ENCODE peak calls at places on chromosomes 13 and 19, in seven cellular contexts. One of them, this sample, is unnamed.
A peak's percentile ranks its signal among the peaks of the same experiment; 100 is the strongest.

GRCh38 chr13:47976325-47976724 is 24.7 kb downstream of the SUCLA2 start:
- DNase-seq in HuH-7: no peak
- DNase-seq in ovary: no peak
- DNase-seq in retinal pigment epithelial cell: no peak
- DNase-seq in nucleus accumbens: no peak
- DNase-seq in tibial nerve: no peak
- DNase-seq in stimulated activated naive CD8-positive, alpha-beta T cell treated with anti-CD3 and anti-CD28 coated beads, Interleukin-15, Interleukin-2, amounts not matched to agents 100 U/mL and 50 U/mL, for 24 hours: no peak
- DNase-seq in this sample: no peak

GRCh38 chr13:51764184-51765141 is 39.5 kb downstream of the DHRS12 start:
- DNase-seq in HuH-7: peak; percentile 19
- DNase-seq in ovary: no peak
- DNase-seq in retinal pigment epithelial cell: no peak
- DNase-seq in nucleus accumbens: peak; percentile 84
- DNase-seq in tibial nerve: peak; percentile 59
- DNase-seq in stimulated activated naive CD8-positive, alpha-beta T cell treated with anti-CD3 and anti-CD28 coated beads, Interleukin-15, Interleukin-2, amounts not matched to agents 100 U/mL and 50 U/mL, for 24 hours: peak; percentile 69
- DNase-seq in this sample: peak; percentile 55

GRCh38 chr13:77310579-77311279 is 16.2 kb downstream of the MYCBP2 start:
- DNase-seq in HuH-7: no peak
- DNase-seq in ovary: no peak
- DNase-seq in retinal pigment epithelial cell: no peak
- DNase-seq in nucleus accumbens: no peak
- DNase-seq in tibial nerve: no peak
- DNase-seq in stimulated activated naive CD8-positive, alpha-beta T cell treated with anti-CD3 and anti-CD28 coated beads, Interleukin-15, Interleukin-2, amounts not matched to agents 100 U/mL and 50 U/mL, for 24 hours: no peak
- DNase-seq in this sample: no peak

GRCh38 chr19:38270587-38271167 is 6.3 kb downstream of the SPINT2 start:
- DNase-seq in HuH-7: no peak
- DNase-seq in ovary: no peak
- DNase-seq in retinal pigment epithelial cell: no peak
- DNase-seq in nucleus accumbens: no peak
- DNase-seq in tibial nerve: no peak
- DNase-seq in stimulated activated naive CD8-positive, alpha-beta T cell treated with anti-CD3 and anti-CD28 coated beads, Interleukin-15, Interleukin-2, amounts not matched to agents 100 U/mL and 50 U/mL, for 24 hours: no peak
- DNase-seq in this sample: no peak

GRCh38 chr19:1122972-1123363 is 19.2 kb downstream of the GPX4 start:
- DNase-seq in HuH-7: peak; percentile 71
- DNase-seq in ovary: no peak
- DNase-seq in retinal pigment epithelial cell: no peak
- DNase-seq in nucleus accumbens: peak; percentile 24
- DNase-seq in tibial nerve: no peak
- DNase-seq in stimulated activated naive CD8-positive, alpha-beta T cell treated with anti-CD3 and anti-CD28 coated beads, Interleukin-15, Interleukin-2, amounts not matched to agents 100 U/mL and 50 U/mL, for 24 hours: peak; percentile 81
- DNase-seq in this sample: peak; percentile 72

GRCh38 chr19:28727133-28727834 is 485.7 kb downstream of the UQCRFS1 start:
- DNase-seq in HuH-7: no peak
- DNase-seq in ovary: no peak
- DNase-seq in retinal pigment epithelial cell: no peak
- DNase-seq in nucleus accumbens: peak; percentile 12
- DNase-seq in tibial nerve: no peak
- DNase-seq in stimulated activated naive CD8-positive, alpha-beta T cell treated with anti-CD3 and anti-CD28 coated beads, Interleukin-15, Interleukin-2, amounts not matched to agents 100 U/mL and 50 U/mL, for 24 hours: peak; percentile 75
- DNase-seq in this sample: peak; percentile 43

GRCh38 chr13:108878732-108879131 is 249.3 kb downstream of the MYO16 start:
- DNase-seq in HuH-7: no peak
- DNase-seq in ovary: no peak
- DNase-seq in retinal pigment epithelial cell: no peak
- DNase-seq in nucleus accumbens: no peak
- DNase-seq in tibial nerve: no peak
- DNase-seq in stimulated activated naive CD8-positive, alpha-beta T cell treated with anti-CD3 and anti-CD28 coated beads, Interleukin-15, Interleukin-2, amounts not matched to agents 100 U/mL and 50 U/mL, for 24 hours: no peak
- DNase-seq in this sample: no peak

GRCh38 chr13:61685683-61686013 is 270.0 kb upstream of the PCDH20 start:
- DNase-seq in HuH-7: peak; percentile 20
- DNase-seq in ovary: no peak
- DNase-seq in retinal pigment epithelial cell: peak; percentile 6
- DNase-seq in nucleus accumbens: no peak
- DNase-seq in tibial nerve: no peak
- DNase-seq in stimulated activated naive CD8-positive, alpha-beta T cell treated with anti-CD3 and anti-CD28 coated beads, Interleukin-15, Interleukin-2, amounts not matched to agents 100 U/mL and 50 U/mL, for 24 hours: no peak
- DNase-seq in this sample: no peak

GRCh38 chr19:10960314-10961072 is at the start of gene SMARCA4:
- DNase-seq in HuH-7: peak; percentile 95
- DNase-seq in ovary: peak; percentile 97
- DNase-seq in retinal pigment epithelial cell: peak; percentile 86
- DNase-seq in nucleus accumbens: peak; percentile 91
- DNase-seq in tibial nerve: peak; percentile 92
- DNase-seq in stimulated activated naive CD8-positive, alpha-beta T cell treated with anti-CD3 and anti-CD28 coated beads, Interleukin-15, Interleukin-2, amounts not matched to agents 100 U/mL and 50 U/mL, for 24 hours: peak; percentile 99
- DNase-seq in this sample: peak; percentile 99

GRCh38 chr13:87810391-87810801 is 139.2 kb downstream of the SLITRK5 start:
- DNase-seq in HuH-7: no peak
- DNase-seq in ovary: no peak
- DNase-seq in retinal pigment epithelial cell: no peak
- DNase-seq in nucleus accumbens: no peak
- DNase-seq in tibial nerve: no peak
- DNase-seq in stimulated activated naive CD8-positive, alpha-beta T cell treated with anti-CD3 and anti-CD28 coated beads, Interleukin-15, Interleukin-2, amounts not matched to agents 100 U/mL and 50 U/mL, for 24 hours: no peak
- DNase-seq in this sample: no peak

This sample was measured in frontal cortex.